ENCODE peak calls at places on chromosomes 13 and 19, in five cellular contexts. Q, Y, R, B and C are unnamed samples.

GRCh38 chr13:53136554-53136953 is 107.9 kb downstream of the OLFM4 start:
- DNase-seq in R (no peak), Y (no peak), Q (no peak), B (no peak), C (no peak)

GRCh38 chr13:51534075-51534817 is 50.0 kb upstream of the WDFY2 start:
- DNase-seq in Q (peak), Y (no peak), B (peak), R (no peak), C (no peak)

GRCh38 chr13:66553391-66553790 is 676.7 kb downstream of the PCDH9 start:
- DNase-seq in Q (no peak), B (no peak), R (no peak), Y (no peak), C (no peak)

GRCh38 chr19:7619671-7620441 is 9.5 kb downstream of the XAB2 start:
- DNase-seq in Y (no peak), B (no peak), Q (no peak), R (no peak), C (no peak)

GRCh38 chr13:49456156-49456555 is 12.1 kb downstream of the SETDB2 start:
- DNase-seq in B (no peak), R (no peak), Q (no peak), Y (no peak), C (no peak)

GRCh38 chr19:2289714-2290435 is 7.9 kb upstream of the PEAK3 start:
- DNase-seq in B (peak), Q (peak), R (no peak), Y (no peak), C (no peak)

GRCh38 chr19:10260141-10260584 is 8.1 kb downstream of the MRPL4 start:
- DNase-seq in Y (no peak), B (no peak), Q (no peak), R (no peak), C (no peak)

GRCh38 chr13:60286707-60287106 is 110.3 kb upstream of the TDRD3 start:
- DNase-seq in B (no peak), R (no peak), Q (no peak), Y (no peak), C (no peak)

GRCh38 chr13:23146811-23147245 is 34.0 kb upstream of the SGCG start:
- DNase-seq in Y (no peak), R (no peak), B (no peak), Q (no peak), C (no peak)

GRCh38 chr13:41605319-41606285 is 148.3 kb downstream of the RGCC start:
- DNase-seq in Q (no peak), B (no peak), R (no peak), Y (no peak), C (no peak)

GRCh38 chr19:19388568-19389555 is 16.6 kb upstream of the GATAD2A start:
- DNase-seq in Q (no peak), B (no peak), R (no peak), Y (no peak), C (no peak)

GRCh38 chr13:52025475-52026245 is 1.2 kb downstream of the UTP14C start:
- DNase-seq in Q (no peak), R (no peak), Y (no peak), B (no peak), C (no peak)

GRCh38 chr13:52010890-52011689 is at the start of gene ATP7B:
- DNase-seq in Q (peak), Y (no peak), B (peak), R (no peak), C (no peak)

GRCh38 chr13:21014139-21014665 is 47.2 kb downstream of the LATS2 start:
- DNase-seq in R (no peak), Y (no peak), Q (no peak), B (no peak), C (no peak)